ENCODE peak calls at places on chromosomes 1 and 21, in nine cellular contexts. One of them, this sample, is unnamed.

GRCh38 chr1:45332346-45332720 is 5.6 kb downstream of the HPDL start:
- DNase-seq in activated T-helper 2 cell treated with anti-CD3 and anti-CD28 coated beads, Interferon-gamma antibody, Interleukin-2, Interleukin-4, amounts not matched to agents 10 μg/mL and 5 μg/mL and 100 μg/mL, durations not matched to agents 14 hours and 24 hours and 36 hours: no peak
- DNase-seq in GM03348: no peak
- DNase-seq in NK-92 treated with Interleukin-12 subunit alpha and Interleukin-12 subunit beta, amount 100 ng/mL, for 24 hours: no peak
- DNase-seq in BJ: no peak
- DNase-seq in Karpas-422: no peak
- DNase-seq in H7: peak
- DNase-seq in A549: no peak
- DNase-seq in stimulated activated CD8-positive, alpha-beta memory T cell treated with anti-CD3 and anti-CD28 coated beads, Interleukin-12 subunit alpha, Interleukin-12 subunit beta, amount 100 ng/mL, for 4 hours: no peak
- DNase-seq in this sample: no peak

GRCh38 chr21:28922368-28922767 is 70.3 kb downstream of the LTN1 start:
- DNase-seq in activated T-helper 2 cell treated with anti-CD3 and anti-CD28 coated beads, Interferon-gamma antibody, Interleukin-2, Interleukin-4, amounts not matched to agents 10 μg/mL and 5 μg/mL and 100 μg/mL, durations not matched to agents 14 hours and 24 hours and 36 hours: no peak
- DNase-seq in GM03348: no peak
- DNase-seq in NK-92 treated with Interleukin-12 subunit alpha and Interleukin-12 subunit beta, amount 100 ng/mL, for 24 hours: no peak
- DNase-seq in BJ: no peak
- DNase-seq in Karpas-422: no peak
- DNase-seq in H7: no peak
- DNase-seq in A549: no peak
- DNase-seq in stimulated activated CD8-positive, alpha-beta memory T cell treated with anti-CD3 and anti-CD28 coated beads, Interleukin-12 subunit alpha, Interleukin-12 subunit beta, amount 100 ng/mL, for 4 hours: no peak
- DNase-seq in this sample: no peak

GRCh38 chr1:30600706-30601105 is 122.7 kb downstream of the MATN1 start:
- DNase-seq in activated T-helper 2 cell treated with anti-CD3 and anti-CD28 coated beads, Interferon-gamma antibody, Interleukin-2, Interleukin-4, amounts not matched to agents 10 μg/mL and 5 μg/mL and 100 μg/mL, durations not matched to agents 14 hours and 24 hours and 36 hours: no peak
- DNase-seq in GM03348: no peak
- DNase-seq in NK-92 treated with Interleukin-12 subunit alpha and Interleukin-12 subunit beta, amount 100 ng/mL, for 24 hours: no peak
- DNase-seq in BJ: no peak
- DNase-seq in Karpas-422: peak
- DNase-seq in H7: no peak
- DNase-seq in A549: no peak
- DNase-seq in stimulated activated CD8-positive, alpha-beta memory T cell treated with anti-CD3 and anti-CD28 coated beads, Interleukin-12 subunit alpha, Interleukin-12 subunit beta, amount 100 ng/mL, for 4 hours: no peak
- DNase-seq in this sample: no peak

GRCh38 chr1:239112536-239112935 is 273.8 kb upstream of the CHRM3 start:
- DNase-seq in activated T-helper 2 cell treated with anti-CD3 and anti-CD28 coated beads, Interferon-gamma antibody, Interleukin-2, Interleukin-4, amounts not matched to agents 10 μg/mL and 5 μg/mL and 100 μg/mL, durations not matched to agents 14 hours and 24 hours and 36 hours: no peak
- DNase-seq in GM03348: no peak
- DNase-seq in NK-92 treated with Interleukin-12 subunit alpha and Interleukin-12 subunit beta, amount 100 ng/mL, for 24 hours: no peak
- DNase-seq in BJ: no peak
- DNase-seq in Karpas-422: no peak
- DNase-seq in H7: no peak
- DNase-seq in A549: no peak
- DNase-seq in stimulated activated CD8-positive, alpha-beta memory T cell treated with anti-CD3 and anti-CD28 coated beads, Interleukin-12 subunit alpha, Interleukin-12 subunit beta, amount 100 ng/mL, for 4 hours: no peak
- DNase-seq in this sample: no peak

GRCh38 chr21:43787180-43787533 is 2.2 kb upstream of the RRP1 start:
- DNase-seq in activated T-helper 2 cell treated with anti-CD3 and anti-CD28 coated beads, Interferon-gamma antibody, Interleukin-2, Interleukin-4, amounts not matched to agents 10 μg/mL and 5 μg/mL and 100 μg/mL, durations not matched to agents 14 hours and 24 hours and 36 hours: no peak
- DNase-seq in GM03348: no peak
- DNase-seq in NK-92 treated with Interleukin-12 subunit alpha and Interleukin-12 subunit beta, amount 100 ng/mL, for 24 hours: no peak
- DNase-seq in BJ: no peak
- DNase-seq in Karpas-422: no peak
- DNase-seq in H7: no peak
- DNase-seq in A549: no peak
- DNase-seq in stimulated activated CD8-positive, alpha-beta memory T cell treated with anti-CD3 and anti-CD28 coated beads, Interleukin-12 subunit alpha, Interleukin-12 subunit beta, amount 100 ng/mL, for 4 hours: no peak
- DNase-seq in this sample: no peak

GRCh38 chr1:164559342-164560070 is 522 bp downstream of the PBX1 start:
- DNase-seq in activated T-helper 2 cell treated with anti-CD3 and anti-CD28 coated beads, Interferon-gamma antibody, Interleukin-2, Interleukin-4, amounts not matched to agents 10 μg/mL and 5 μg/mL and 100 μg/mL, durations not matched to agents 14 hours and 24 hours and 36 hours: no peak
- DNase-seq in GM03348: peak
- DNase-seq in NK-92 treated with Interleukin-12 subunit alpha and Interleukin-12 subunit beta, amount 100 ng/mL, for 24 hours: no peak
- DNase-seq in BJ: no peak
- DNase-seq in Karpas-422: peak
- DNase-seq in H7: peak
- DNase-seq in A549: peak
- DNase-seq in stimulated activated CD8-positive, alpha-beta memory T cell treated with anti-CD3 and anti-CD28 coated beads, Interleukin-12 subunit alpha, Interleukin-12 subunit beta, amount 100 ng/mL, for 4 hours: no peak
- DNase-seq in this sample: no peak

GRCh38 chr1:85330206-85330605 is 53.8 kb upstream of the BCL10 start:
- DNase-seq in activated T-helper 2 cell treated with anti-CD3 and anti-CD28 coated beads, Interferon-gamma antibody, Interleukin-2, Interleukin-4, amounts not matched to agents 10 μg/mL and 5 μg/mL and 100 μg/mL, durations not matched to agents 14 hours and 24 hours and 36 hours: no peak
- DNase-seq in GM03348: peak
- DNase-seq in NK-92 treated with Interleukin-12 subunit alpha and Interleukin-12 subunit beta, amount 100 ng/mL, for 24 hours: no peak
- DNase-seq in BJ: peak
- DNase-seq in Karpas-422: no peak
- DNase-seq in H7: peak
- DNase-seq in A549: no peak
- DNase-seq in stimulated activated CD8-positive, alpha-beta memory T cell treated with anti-CD3 and anti-CD28 coated beads, Interleukin-12 subunit alpha, Interleukin-12 subunit beta, amount 100 ng/mL, for 4 hours: no peak
- DNase-seq in this sample: no peak

GRCh38 chr1:33111965-33112364 is 31.0 kb downstream of the AZIN2 start:
- DNase-seq in activated T-helper 2 cell treated with anti-CD3 and anti-CD28 coated beads, Interferon-gamma antibody, Interleukin-2, Interleukin-4, amounts not matched to agents 10 μg/mL and 5 μg/mL and 100 μg/mL, durations not matched to agents 14 hours and 24 hours and 36 hours: peak
- DNase-seq in GM03348: no peak
- DNase-seq in NK-92 treated with Interleukin-12 subunit alpha and Interleukin-12 subunit beta, amount 100 ng/mL, for 24 hours: no peak
- DNase-seq in BJ: no peak
- DNase-seq in Karpas-422: peak
- DNase-seq in H7: no peak
- DNase-seq in A549: no peak
- DNase-seq in stimulated activated CD8-positive, alpha-beta memory T cell treated with anti-CD3 and anti-CD28 coated beads, Interleukin-12 subunit alpha, Interleukin-12 subunit beta, amount 100 ng/mL, for 4 hours: no peak
- DNase-seq in this sample: no peak

GRCh38 chr1:85849660-85850059 is 141.4 kb upstream of the ZNHIT6 start:
- DNase-seq in activated T-helper 2 cell treated with anti-CD3 and anti-CD28 coated beads, Interferon-gamma antibody, Interleukin-2, Interleukin-4, amounts not matched to agents 10 μg/mL and 5 μg/mL and 100 μg/mL, durations not matched to agents 14 hours and 24 hours and 36 hours: no peak
- DNase-seq in GM03348: no peak
- DNase-seq in NK-92 treated with Interleukin-12 subunit alpha and Interleukin-12 subunit beta, amount 100 ng/mL, for 24 hours: no peak
- DNase-seq in BJ: no peak
- DNase-seq in Karpas-422: no peak
- DNase-seq in H7: no peak
- DNase-seq in A549: no peak
- DNase-seq in stimulated activated CD8-positive, alpha-beta memory T cell treated with anti-CD3 and anti-CD28 coated beads, Interleukin-12 subunit alpha, Interleukin-12 subunit beta, amount 100 ng/mL, for 4 hours: no peak
- DNase-seq in this sample: no peak

GRCh38 chr1:159923203-159924024 is 1.9 kb downstream of the TAGLN2 start:
- DNase-seq in activated T-helper 2 cell treated with anti-CD3 and anti-CD28 coated beads, Interferon-gamma antibody, Interleukin-2, Interleukin-4, amounts not matched to agents 10 μg/mL and 5 μg/mL and 100 μg/mL, durations not matched to agents 14 hours and 24 hours and 36 hours: peak
- DNase-seq in GM03348: peak
- DNase-seq in NK-92 treated with Interleukin-12 subunit alpha and Interleukin-12 subunit beta, amount 100 ng/mL, for 24 hours: peak
- DNase-seq in BJ: peak
- DNase-seq in Karpas-422: peak
- DNase-seq in H7: peak
- DNase-seq in A549: peak
- DNase-seq in stimulated activated CD8-positive, alpha-beta memory T cell treated with anti-CD3 and anti-CD28 coated beads, Interleukin-12 subunit alpha, Interleukin-12 subunit beta, amount 100 ng/mL, for 4 hours: peak
- DNase-seq in this sample: peak

GRCh38 chr1:245256528-245256927 is 101.7 kb downstream of the KIF26B start:
- DNase-seq in activated T-helper 2 cell treated with anti-CD3 and anti-CD28 coated beads, Interferon-gamma antibody, Interleukin-2, Interleukin-4, amounts not matched to agents 10 μg/mL and 5 μg/mL and 100 μg/mL, durations not matched to agents 14 hours and 24 hours and 36 hours: no peak
- DNase-seq in GM03348: no peak
- DNase-seq in NK-92 treated with Interleukin-12 subunit alpha and Interleukin-12 subunit beta, amount 100 ng/mL, for 24 hours: no peak
- DNase-seq in BJ: no peak
- DNase-seq in Karpas-422: no peak
- DNase-seq in H7: peak
- DNase-seq in A549: no peak
- DNase-seq in stimulated activated CD8-positive, alpha-beta memory T cell treated with anti-CD3 and anti-CD28 coated beads, Interleukin-12 subunit alpha, Interleukin-12 subunit beta, amount 100 ng/mL, for 4 hours: no peak
- DNase-seq in this sample: no peak

GRCh38 chr1:28811766-28812668 is at the start of gene OPRD1:
- DNase-seq in activated T-helper 2 cell treated with anti-CD3 and anti-CD28 coated beads, Interferon-gamma antibody, Interleukin-2, Interleukin-4, amounts not matched to agents 10 μg/mL and 5 μg/mL and 100 μg/mL, durations not matched to agents 14 hours and 24 hours and 36 hours: no peak
- DNase-seq in GM03348: no peak
- DNase-seq in NK-92 treated with Interleukin-12 subunit alpha and Interleukin-12 subunit beta, amount 100 ng/mL, for 24 hours: no peak
- DNase-seq in BJ: no peak
- DNase-seq in Karpas-422: no peak
- DNase-seq in H7: peak
- DNase-seq in A549: no peak
- DNase-seq in stimulated activated CD8-positive, alpha-beta memory T cell treated with anti-CD3 and anti-CD28 coated beads, Interleukin-12 subunit alpha, Interleukin-12 subunit beta, amount 100 ng/mL, for 4 hours: no peak
- DNase-seq in this sample: no peak

GRCh38 chr1:118115567-118116272 is 69.3 kb downstream of the SPAG17 start:
- DNase-seq in activated T-helper 2 cell treated with anti-CD3 and anti-CD28 coated beads, Interferon-gamma antibody, Interleukin-2, Interleukin-4, amounts not matched to agents 10 μg/mL and 5 μg/mL and 100 μg/mL, durations not matched to agents 14 hours and 24 hours and 36 hours: no peak
- DNase-seq in GM03348: peak
- DNase-seq in NK-92 treated with Interleukin-12 subunit alpha and Interleukin-12 subunit beta, amount 100 ng/mL, for 24 hours: no peak
- DNase-seq in BJ: no peak
- DNase-seq in Karpas-422: no peak
- DNase-seq in H7: no peak
- DNase-seq in A549: no peak
- DNase-seq in stimulated activated CD8-positive, alpha-beta memory T cell treated with anti-CD3 and anti-CD28 coated beads, Interleukin-12 subunit alpha, Interleukin-12 subunit beta, amount 100 ng/mL, for 4 hours: no peak
- DNase-seq in this sample: no peak

GRCh38 chr1:21671915-21672314 is 2.8 kb upstream of the RAP1GAP start:
- DNase-seq in activated T-helper 2 cell treated with anti-CD3 and anti-CD28 coated beads, Interferon-gamma antibody, Interleukin-2, Interleukin-4, amounts not matched to agents 10 μg/mL and 5 μg/mL and 100 μg/mL, durations not matched to agents 14 hours and 24 hours and 36 hours: no peak
- DNase-seq in GM03348: no peak
- DNase-seq in NK-92 treated with Interleukin-12 subunit alpha and Interleukin-12 subunit beta, amount 100 ng/mL, for 24 hours: no peak
- DNase-seq in BJ: no peak
- DNase-seq in Karpas-422: no peak
- DNase-seq in H7: no peak
- DNase-seq in A549: no peak
- DNase-seq in stimulated activated CD8-positive, alpha-beta memory T cell treated with anti-CD3 and anti-CD28 coated beads, Interleukin-12 subunit alpha, Interleukin-12 subunit beta, amount 100 ng/mL, for 4 hours: no peak
- DNase-seq in this sample: no peak

GRCh38 chr1:8746554-8746953 is 70.9 kb downstream of the RERE start:
- DNase-seq in activated T-helper 2 cell treated with anti-CD3 and anti-CD28 coated beads, Interferon-gamma antibody, Interleukin-2, Interleukin-4, amounts not matched to agents 10 μg/mL and 5 μg/mL and 100 μg/mL, durations not matched to agents 14 hours and 24 hours and 36 hours: no peak
- DNase-seq in GM03348: no peak
- DNase-seq in NK-92 treated with Interleukin-12 subunit alpha and Interleukin-12 subunit beta, amount 100 ng/mL, for 24 hours: no peak
- DNase-seq in BJ: no peak
- DNase-seq in Karpas-422: no peak
- DNase-seq in H7: no peak
- DNase-seq in A549: no peak
- DNase-seq in stimulated activated CD8-positive, alpha-beta memory T cell treated with anti-CD3 and anti-CD28 coated beads, Interleukin-12 subunit alpha, Interleukin-12 subunit beta, amount 100 ng/mL, for 4 hours: no peak
- DNase-seq in this sample: no peak

GRCh38 chr1:206117151-206117948 is at the start of gene AVPR1B:
- DNase-seq in activated T-helper 2 cell treated with anti-CD3 and anti-CD28 coated beads, Interferon-gamma antibody, Interleukin-2, Interleukin-4, amounts not matched to agents 10 μg/mL and 5 μg/mL and 100 μg/mL, durations not matched to agents 14 hours and 24 hours and 36 hours: no peak
- DNase-seq in GM03348: peak
- DNase-seq in NK-92 treated with Interleukin-12 subunit alpha and Interleukin-12 subunit beta, amount 100 ng/mL, for 24 hours: no peak
- DNase-seq in BJ: no peak
- DNase-seq in Karpas-422: no peak
- DNase-seq in H7: peak
- DNase-seq in A549: peak
- DNase-seq in stimulated activated CD8-positive, alpha-beta memory T cell treated with anti-CD3 and anti-CD28 coated beads, Interleukin-12 subunit alpha, Interleukin-12 subunit beta, amount 100 ng/mL, for 4 hours: no peak
- DNase-seq in this sample: no peak

GRCh38 chr1:27628712-27629111 is 6.3 kb downstream of the FGR start:
- DNase-seq in activated T-helper 2 cell treated with anti-CD3 and anti-CD28 coated beads, Interferon-gamma antibody, Interleukin-2, Interleukin-4, amounts not matched to agents 10 μg/mL and 5 μg/mL and 100 μg/mL, durations not matched to agents 14 hours and 24 hours and 36 hours: no peak
- DNase-seq in GM03348: no peak
- DNase-seq in NK-92 treated with Interleukin-12 subunit alpha and Interleukin-12 subunit beta, amount 100 ng/mL, for 24 hours: no peak
- DNase-seq in BJ: no peak
- DNase-seq in Karpas-422: peak
- DNase-seq in H7: no peak
- DNase-seq in A549: no peak
- DNase-seq in stimulated activated CD8-positive, alpha-beta memory T cell treated with anti-CD3 and anti-CD28 coated beads, Interleukin-12 subunit alpha, Interleukin-12 subunit beta, amount 100 ng/mL, for 4 hours: no peak
- DNase-seq in this sample: peak

GRCh38 chr1:28119576-28119975 is 31.2 kb upstream of the EYA3 start:
- DNase-seq in activated T-helper 2 cell treated with anti-CD3 and anti-CD28 coated beads, Interferon-gamma antibody, Interleukin-2, Interleukin-4, amounts not matched to agents 10 μg/mL and 5 μg/mL and 100 μg/mL, durations not matched to agents 14 hours and 24 hours and 36 hours: no peak
- DNase-seq in GM03348: no peak
- DNase-seq in NK-92 treated with Interleukin-12 subunit alpha and Interleukin-12 subunit beta, amount 100 ng/mL, for 24 hours: no peak
- DNase-seq in BJ: no peak
- DNase-seq in Karpas-422: no peak
- DNase-seq in H7: no peak
- DNase-seq in A549: no peak
- DNase-seq in stimulated activated CD8-positive, alpha-beta memory T cell treated with anti-CD3 and anti-CD28 coated beads, Interleukin-12 subunit alpha, Interleukin-12 subunit beta, amount 100 ng/mL, for 4 hours: no peak
- DNase-seq in this sample: no peak

GRCh38 chr1:117615474-117615873 is 9.6 kb downstream of the TENT5C start:
- DNase-seq in activated T-helper 2 cell treated with anti-CD3 and anti-CD28 coated beads, Interferon-gamma antibody, Interleukin-2, Interleukin-4, amounts not matched to agents 10 μg/mL and 5 μg/mL and 100 μg/mL, durations not matched to agents 14 hours and 24 hours and 36 hours: no peak
- DNase-seq in GM03348: no peak
- DNase-seq in NK-92 treated with Interleukin-12 subunit alpha and Interleukin-12 subunit beta, amount 100 ng/mL, for 24 hours: peak
- DNase-seq in BJ: no peak
- DNase-seq in Karpas-422: no peak
- DNase-seq in H7: no peak
- DNase-seq in A549: no peak
- DNase-seq in stimulated activated CD8-positive, alpha-beta memory T cell treated with anti-CD3 and anti-CD28 coated beads, Interleukin-12 subunit alpha, Interleukin-12 subunit beta, amount 100 ng/mL, for 4 hours: peak
- DNase-seq in this sample: peak

GRCh38 chr21:45408271-45408791 is 3.4 kb downstream of the COL18A1 start:
- DNase-seq in activated T-helper 2 cell treated with anti-CD3 and anti-CD28 coated beads, Interferon-gamma antibody, Interleukin-2, Interleukin-4, amounts not matched to agents 10 μg/mL and 5 μg/mL and 100 μg/mL, durations not matched to agents 14 hours and 24 hours and 36 hours: no peak
- DNase-seq in GM03348: no peak
- DNase-seq in NK-92 treated with Interleukin-12 subunit alpha and Interleukin-12 subunit beta, amount 100 ng/mL, for 24 hours: no peak
- DNase-seq in BJ: no peak
- DNase-seq in Karpas-422: no peak
- DNase-seq in H7: peak
- DNase-seq in A549: no peak
- DNase-seq in stimulated activated CD8-positive, alpha-beta memory T cell treated with anti-CD3 and anti-CD28 coated beads, Interleukin-12 subunit alpha, Interleukin-12 subunit beta, amount 100 ng/mL, for 4 hours: no peak
- DNase-seq in this sample: no peak

GRCh38 chr1:184650177-184650866 is 104.3 kb downstream of the EDEM3 start:
- DNase-seq in activated T-helper 2 cell treated with anti-CD3 and anti-CD28 coated beads, Interferon-gamma antibody, Interleukin-2, Interleukin-4, amounts not matched to agents 10 μg/mL and 5 μg/mL and 100 μg/mL, durations not matched to agents 14 hours and 24 hours and 36 hours: no peak
- DNase-seq in GM03348: no peak
- DNase-seq in NK-92 treated with Interleukin-12 subunit alpha and Interleukin-12 subunit beta, amount 100 ng/mL, for 24 hours: no peak
- DNase-seq in BJ: no peak
- DNase-seq in Karpas-422: no peak
- DNase-seq in H7: no peak
- DNase-seq in A549: no peak
- DNase-seq in stimulated activated CD8-positive, alpha-beta memory T cell treated with anti-CD3 and anti-CD28 coated beads, Interleukin-12 subunit alpha, Interleukin-12 subunit beta, amount 100 ng/mL, for 4 hours: no peak
- DNase-seq in this sample: no peak

GRCh38 chr1:197481101-197481500 is 213.0 kb downstream of the CRB1 start:
- DNase-seq in activated T-helper 2 cell treated with anti-CD3 and anti-CD28 coated beads, Interferon-gamma antibody, Interleukin-2, Interleukin-4, amounts not matched to agents 10 μg/mL and 5 μg/mL and 100 μg/mL, durations not matched to agents 14 hours and 24 hours and 36 hours: peak
- DNase-seq in GM03348: no peak
- DNase-seq in NK-92 treated with Interleukin-12 subunit alpha and Interleukin-12 subunit beta, amount 100 ng/mL, for 24 hours: no peak
- DNase-seq in BJ: peak
- DNase-seq in Karpas-422: no peak
- DNase-seq in H7: no peak
- DNase-seq in A549: no peak
- DNase-seq in stimulated activated CD8-positive, alpha-beta memory T cell treated with anti-CD3 and anti-CD28 coated beads, Interleukin-12 subunit alpha, Interleukin-12 subunit beta, amount 100 ng/mL, for 4 hours: no peak
- DNase-seq in this sample: peak

GRCh38 chr1:78839704-78840277 is 166.7 kb downstream of the ADGRL4 start:
- DNase-seq in activated T-helper 2 cell treated with anti-CD3 and anti-CD28 coated beads, Interferon-gamma antibody, Interleukin-2, Interleukin-4, amounts not matched to agents 10 μg/mL and 5 μg/mL and 100 μg/mL, durations not matched to agents 14 hours and 24 hours and 36 hours: no peak
- DNase-seq in GM03348: peak
- DNase-seq in NK-92 treated with Interleukin-12 subunit alpha and Interleukin-12 subunit beta, amount 100 ng/mL, for 24 hours: no peak
- DNase-seq in BJ: no peak
- DNase-seq in Karpas-422: peak
- DNase-seq in H7: peak
- DNase-seq in A549: no peak
- DNase-seq in stimulated activated CD8-positive, alpha-beta memory T cell treated with anti-CD3 and anti-CD28 coated beads, Interleukin-12 subunit alpha, Interleukin-12 subunit beta, amount 100 ng/mL, for 4 hours: no peak
- DNase-seq in this sample: no peak

GRCh38 chr1:3530086-3530930 is 75.8 kb downstream of the ARHGEF16 start:
- DNase-seq in activated T-helper 2 cell treated with anti-CD3 and anti-CD28 coated beads, Interferon-gamma antibody, Interleukin-2, Interleukin-4, amounts not matched to agents 10 μg/mL and 5 μg/mL and 100 μg/mL, durations not matched to agents 14 hours and 24 hours and 36 hours: no peak
- DNase-seq in GM03348: peak
- DNase-seq in NK-92 treated with Interleukin-12 subunit alpha and Interleukin-12 subunit beta, amount 100 ng/mL, for 24 hours: no peak
- DNase-seq in BJ: no peak
- DNase-seq in Karpas-422: no peak
- DNase-seq in H7: peak
- DNase-seq in A549: peak
- DNase-seq in stimulated activated CD8-positive, alpha-beta memory T cell treated with anti-CD3 and anti-CD28 coated beads, Interleukin-12 subunit alpha, Interleukin-12 subunit beta, amount 100 ng/mL, for 4 hours: no peak
- DNase-seq in this sample: no peak

GRCh38 chr21:28538987-28539622 is 453.6 kb downstream of the LTN1 start:
- DNase-seq in activated T-helper 2 cell treated with anti-CD3 and anti-CD28 coated beads, Interferon-gamma antibody, Interleukin-2, Interleukin-4, amounts not matched to agents 10 μg/mL and 5 μg/mL and 100 μg/mL, durations not matched to agents 14 hours and 24 hours and 36 hours: no peak
- DNase-seq in GM03348: no peak
- DNase-seq in NK-92 treated with Interleukin-12 subunit alpha and Interleukin-12 subunit beta, amount 100 ng/mL, for 24 hours: no peak
- DNase-seq in BJ: peak
- DNase-seq in Karpas-422: no peak
- DNase-seq in H7: no peak
- DNase-seq in A549: no peak
- DNase-seq in stimulated activated CD8-positive, alpha-beta memory T cell treated with anti-CD3 and anti-CD28 coated beads, Interleukin-12 subunit alpha, Interleukin-12 subunit beta, amount 100 ng/mL, for 4 hours: no peak
- DNase-seq in this sample: no peak

GRCh38 chr1:40840526-40841323 is 21.4 kb downstream of the CITED4 start:
- DNase-seq in activated T-helper 2 cell treated with anti-CD3 and anti-CD28 coated beads, Interferon-gamma antibody, Interleukin-2, Interleukin-4, amounts not matched to agents 10 μg/mL and 5 μg/mL and 100 μg/mL, durations not matched to agents 14 hours and 24 hours and 36 hours: no peak
- DNase-seq in GM03348: no peak
- DNase-seq in NK-92 treated with Interleukin-12 subunit alpha and Interleukin-12 subunit beta, amount 100 ng/mL, for 24 hours: no peak
- DNase-seq in BJ: no peak
- DNase-seq in Karpas-422: no peak
- DNase-seq in H7: no peak
- DNase-seq in A549: no peak
- DNase-seq in stimulated activated CD8-positive, alpha-beta memory T cell treated with anti-CD3 and anti-CD28 coated beads, Interleukin-12 subunit alpha, Interleukin-12 subunit beta, amount 100 ng/mL, for 4 hours: no peak
- DNase-seq in this sample: no peak

GRCh38 chr1:150152182-150152536 is 2.4 kb downstream of the PLEKHO1 start:
- DNase-seq in activated T-helper 2 cell treated with anti-CD3 and anti-CD28 coated beads, Interferon-gamma antibody, Interleukin-2, Interleukin-4, amounts not matched to agents 10 μg/mL and 5 μg/mL and 100 μg/mL, durations not matched to agents 14 hours and 24 hours and 36 hours: no peak
- DNase-seq in GM03348: no peak
- DNase-seq in NK-92 treated with Interleukin-12 subunit alpha and Interleukin-12 subunit beta, amount 100 ng/mL, for 24 hours: no peak
- DNase-seq in BJ: no peak
- DNase-seq in Karpas-422: no peak
- DNase-seq in H7: no peak
- DNase-seq in A549: no peak
- DNase-seq in stimulated activated CD8-positive, alpha-beta memory T cell treated with anti-CD3 and anti-CD28 coated beads, Interleukin-12 subunit alpha, Interleukin-12 subunit beta, amount 100 ng/mL, for 4 hours: no peak
- DNase-seq in this sample: no peak

GRCh38 chr1:200916152-200916551 is 21.5 kb downstream of the INAVA start:
- DNase-seq in activated T-helper 2 cell treated with anti-CD3 and anti-CD28 coated beads, Interferon-gamma antibody, Interleukin-2, Interleukin-4, amounts not matched to agents 10 μg/mL and 5 μg/mL and 100 μg/mL, durations not matched to agents 14 hours and 24 hours and 36 hours: no peak
- DNase-seq in GM03348: no peak
- DNase-seq in NK-92 treated with Interleukin-12 subunit alpha and Interleukin-12 subunit beta, amount 100 ng/mL, for 24 hours: no peak
- DNase-seq in BJ: no peak
- DNase-seq in Karpas-422: no peak
- DNase-seq in H7: peak
- DNase-seq in A549: no peak
- DNase-seq in stimulated activated CD8-positive, alpha-beta memory T cell treated with anti-CD3 and anti-CD28 coated beads, Interleukin-12 subunit alpha, Interleukin-12 subunit beta, amount 100 ng/mL, for 4 hours: no peak
- DNase-seq in this sample: no peak

GRCh38 chr1:221478050-221478949 is 263.6 kb downstream of the DUSP10 start:
- DNase-seq in activated T-helper 2 cell treated with anti-CD3 and anti-CD28 coated beads, Interferon-gamma antibody, Interleukin-2, Interleukin-4, amounts not matched to agents 10 μg/mL and 5 μg/mL and 100 μg/mL, durations not matched to agents 14 hours and 24 hours and 36 hours: peak
- DNase-seq in GM03348: peak
- DNase-seq in NK-92 treated with Interleukin-12 subunit alpha and Interleukin-12 subunit beta, amount 100 ng/mL, for 24 hours: peak
- DNase-seq in BJ: no peak
- DNase-seq in Karpas-422: peak
- DNase-seq in H7: peak
- DNase-seq in A549: peak
- DNase-seq in stimulated activated CD8-positive, alpha-beta memory T cell treated with anti-CD3 and anti-CD28 coated beads, Interleukin-12 subunit alpha, Interleukin-12 subunit beta, amount 100 ng/mL, for 4 hours: peak
- DNase-seq in this sample: peak